ENCODE peak calls at places on chromosomes 12 and 14, in four cellular contexts. V, C, S and K are unnamed samples.

GRCh38 chr14:105178868-105179140 is 2.3 kb downstream of the NUDT14 start:
- DNase-seq in V (no peak), C (no peak), S (no peak), K (no peak)

GRCh38 chr14:104388011-104388521 is 191.5 kb upstream of the C14orf180 start:
- DNase-seq in V (peak; percentile 13), C (no peak), S (peak; percentile 25), K (peak; percentile 19)

GRCh38 chr14:106039400-106039799 is 513.0 kb downstream of the TMEM121 start:
- DNase-seq in V (no peak), C (no peak), S (no peak), K (no peak)

GRCh38 chr12:55724940-55725309 is 3.9 kb downstream of the CD63 start:
- DNase-seq in V (no peak), C (no peak), S (no peak), K (no peak)

GRCh38 chr12:123761841-123762714 is at the start of gene DNAH10:
- DNase-seq in V (no peak), C (no peak), S (peak; percentile 44), K (no peak)

GRCh38 chr12:47026291-47026690 is 53.1 kb upstream of the PCED1B start:
- DNase-seq in V (no peak), C (no peak), S (no peak), K (no peak)

GRCh38 chr14:76080009-76080408 is 71.7 kb upstream of the GPATCH2L start:
- DNase-seq in V (peak; percentile 34), C (no peak), S (no peak), K (no peak)

GRCh38 chr12:112837629-112838191 is 46.2 kb downstream of the RPH3A start:
- DNase-seq in V (no peak), C (no peak), S (peak; percentile 34), K (no peak)

GRCh38 chr14:88013750-88014349 is 8.9 kb downstream of the GPR65 start:
- DNase-seq in V (peak; percentile 69), C (no peak), S (peak; percentile 93), K (peak; percentile 74)

GRCh38 chr12:77493769-77494168 is 336.9 kb upstream of the NAV3 start:
- DNase-seq in V (no peak), C (no peak), S (no peak), K (no peak)

GRCh38 chr12:10900530-10900929 is 8.8 kb downstream of the TAS2R13 start:
- DNase-seq in V (no peak), C (no peak), S (no peak), K (no peak)

GRCh38 chr14:61470261-61470953 is 149.0 kb downstream of the PRKCH start:
- DNase-seq in V (peak; percentile 64), C (no peak), S (peak; percentile 55), K (no peak)

GRCh38 chr14:52068741-52069616 is at the start of gene NID2:
- DNase-seq in V (peak; percentile 91), C (no peak), S (peak; percentile 76), K (peak; percentile 51)

GRCh38 chr12:109147954-109148353 is 31.6 kb downstream of the ACACB start:
- DNase-seq in V (no peak), C (no peak), S (peak; percentile 67), K (no peak)

GRCh38 chr12:110582286-110583136 is 607 bp downstream of the PPTC7 start:
- DNase-seq in V (peak; percentile 70), C (no peak), S (peak; percentile 75), K (peak; percentile 56)

GRCh38 chr14:23660290-23661226 is 24.4 kb downstream of the DHRS2 start:
- DNase-seq in V (no peak), C (no peak), S (no peak), K (no peak)

GRCh38 chr12:72564120-72564519 is 291.9 kb downstream of the TRHDE start:
- DNase-seq in V (no peak), C (no peak), S (no peak), K (no peak)

GRCh38 chr14:104682107-104682593 is 7.3 kb upstream of the INF2 start:
- DNase-seq in V (no peak), C (no peak), S (no peak), K (no peak)

GRCh38 chr12:75488553-75488952 is 8.0 kb downstream of the GLIPR1 start:
- DNase-seq in V (no peak), C (no peak), S (peak; percentile 66), K (no peak)

GRCh38 chr12:104694711-104695110 is 238.0 kb downstream of the CHST11 start:
- DNase-seq in V (no peak), C (no peak), S (no peak), K (no peak)

GRCh38 chr14:101183376-101184103 is 280.0 kb upstream of the RTL1 start:
- DNase-seq in V (no peak), C (no peak), S (peak; percentile 46), K (peak; percentile 22)

GRCh38 chr12:117058442-117059072 is 40.7 kb downstream of the TESC start:
- DNase-seq in V (no peak), C (no peak), S (no peak), K (no peak)

GRCh38 chr14:60175255-60175902 is 10.2 kb upstream of the DHRS7 start:
- DNase-seq in V (no peak), C (no peak), S (no peak), K (no peak)

GRCh38 chr12:116336542-116337065 is 59.1 kb upstream of the MED13L start:
- DNase-seq in V (no peak), C (peak; percentile 15), S (no peak), K (peak; percentile 31)

GRCh38 chr12:15632708-15633107 is 156.5 kb downstream of the EPS8 start:
- DNase-seq in V (no peak), C (no peak), S (no peak), K (no peak)

GRCh38 chr12:58204086-58204485 is 262.7 kb downstream of the ATP23 start:
- DNase-seq in V (no peak), C (no peak), S (no peak), K (no peak)

GRCh38 chr14:64053694-64054669 is 201.2 kb downstream of the SYNE2 start:
- DNase-seq in V (no peak), C (no peak), S (no peak), K (no peak)

GRCh38 chr12:43294881-43295280 is 257.1 kb downstream of the ADAMTS20 start:
- DNase-seq in V (no peak), C (no peak), S (no peak), K (no peak)

GRCh38 chr14:36408388-36408787 is 88.0 kb upstream of the MBIP start:
- DNase-seq in V (no peak), C (no peak), S (no peak), K (no peak)

GRCh38 chr14:96176275-96176674 is 28.4 kb upstream of the BDKRB2 start:
- DNase-seq in V (no peak), C (no peak), S (no peak), K (no peak)

DNA sequence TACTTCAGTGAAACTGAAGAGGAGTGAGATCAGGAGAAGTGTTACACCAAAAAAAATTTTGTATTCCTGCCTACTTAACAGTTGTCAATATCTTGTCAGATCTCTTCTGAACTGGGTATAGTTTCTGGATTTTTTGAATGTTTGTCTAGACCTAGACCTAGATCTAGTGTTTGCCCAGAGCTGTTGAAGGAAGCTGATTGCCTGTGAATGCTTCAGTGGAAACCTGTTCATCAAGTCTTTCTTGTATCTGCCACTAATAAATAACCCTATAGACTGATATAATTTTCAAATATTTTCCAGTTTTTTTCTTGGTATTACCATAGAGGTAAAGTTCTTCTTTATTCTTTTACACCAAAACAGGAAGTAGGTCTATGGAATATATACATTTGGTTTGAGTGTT is 781.5 kb upstream of the FBXO33 start:
- DNase-seq in V (no peak), C (no peak), S (no peak), K (no peak)
- H3K27ac ChIP-seq in V (no peak overlapping the region), C (no peak overlapping the region), S (no peak overlapping the region), K (no peak overlapping the region)

GRCh38 chr12:69342407-69342806 is 5.8 kb upstream of the LYZ start:
- DNase-seq in V (no peak), C (no peak), S (no peak), K (no peak)

GRCh38 chr12:69337325-69337724 is 10.9 kb upstream of the LYZ start:
- DNase-seq in V (no peak), C (no peak), S (no peak), K (no peak)

GRCh38 chr12:69341328-69341727 is 6.9 kb upstream of the LYZ start:
- DNase-seq in V (no peak), C (no peak), S (no peak), K (no peak)

GRCh38 chr12:69339999-69340398 is 8.2 kb upstream of the LYZ start:
- DNase-seq in V (no peak), C (no peak), S (no peak), K (peak; percentile 46)

GRCh38 chr12:69338120-69338859 is 9.9 kb upstream of the LYZ start:
- DNase-seq in V (no peak), C (no peak), S (no peak), K (no peak)
- H3K27me3 ChIP-seq in V (no peaks in the 10 kb centered on the region), C (peaks cover 9% of the 10 kb centered on the region), S (no peaks in the 10 kb centered on the region), K (no peaks in the 10 kb centered on the region)

GRCh38 chr12:121769831-121770301 is 23.6 kb downstream of the RHOF start:
- DNase-seq in V (no peak), C (no peak), S (peak; percentile 84), K (no peak)
- TF ChIP-seq POLR2A in V (no peak), C (no peak), S (peak; percentile 43), K (no peak)

GRCh38 chr12:8157484-8158198 is 826 bp downstream of the ZNF705A start:
- DNase-seq in V (no peak), C (no peak), S (no peak), K (no peak)

GRCh38 chr12:8154526-8154925 is 2.3 kb upstream of the ZNF705A start:
- DNase-seq in V (no peak), C (no peak), S (no peak), K (no peak)

GRCh38 chr12:8156845-8157244 is at the start of gene ZNF705A:
- DNase-seq in V (no peak), C (no peak), S (no peak), K (no peak)

GRCh38 chr12:8156416-8156815 is 399 bp upstream of the ZNF705A start:
- DNase-seq in V (no peak), C (no peak), S (no peak), K (no peak)
- H3K27ac ChIP-seq in V (no peak overlapping the region), C (no peak overlapping the region), S (no peak overlapping the region), K (peak overlapping the region; percentile 63)

GRCh38 chr12:1877169-1877878 is 41.1 kb downstream of the CACNA2D4 start:
- DNase-seq in V (no peak), C (no peak), S (no peak), K (no peak)

GRCh38 chr12:1880153-1880845 is 38.2 kb downstream of the CACNA2D4 start:
- DNase-seq in V (no peak), C (no peak), S (no peak), K (no peak)

GRCh38 chr12:1878214-1878613 is 40.2 kb downstream of the CACNA2D4 start:
- DNase-seq in V (no peak), C (no peak), S (no peak), K (no peak)

GRCh38 chr12:1879633-1880032 is 38.8 kb downstream of the CACNA2D4 start:
- DNase-seq in V (no peak), C (no peak), S (no peak), K (no peak)

GRCh38 chr12:1878695-1879094 is 39.8 kb downstream of the CACNA2D4 start:
- DNase-seq in V (no peak), C (no peak), S (no peak), K (no peak)
- H3K27me3 ChIP-seq in V (no peaks in the 10 kb centered on the region), C (peaks cover 12% of the 10 kb centered on the region), S (no peaks in the 10 kb centered on the region), K (peaks cover 20% of the 10 kb centered on the region)